ENCODE peak calls at places on chromosome 22, in ten cellular contexts. S, L, C, T, I, G, A, Z, M and N are unnamed samples.

GRCh38 chr22:33380789-33381530 is 322.8 kb upstream of the SYN3 start:
- DNase-seq in S (peak), L (no peak), C (no peak), T (no peak), I (no peak), G (no peak), A (no peak), Z (no peak), M (peak), N (no peak)

GRCh38 chr22:39699631-39700348 is 129.2 kb downstream of the CACNA1I start:
- DNase-seq in S (no peak), L (peak), C (peak), T (no peak), I (no peak), G (no peak), A (no peak), Z (no peak), M (no peak), N (no peak)

GRCh38 chr22:44051961-44052360 is 27.9 kb downstream of the PARVB start:
- DNase-seq in S (no peak), L (no peak), C (no peak), T (no peak), I (no peak), G (no peak), A (no peak), Z (no peak), M (no peak), N (no peak)

GRCh38 chr22:22420580-22420979 is 88.0 kb downstream of the ZNF280B start:
- DNase-seq in S (no peak), L (no peak), C (no peak), T (no peak), I (no peak), G (no peak), A (no peak), Z (no peak), M (no peak), N (no peak)

GRCh38 chr22:30596886-30597285 is 5.2 kb upstream of the PES1 start:
- DNase-seq in S (no peak), L (no peak), C (no peak), T (no peak), I (no peak), G (no peak), A (no peak), Z (no peak), M (no peak), N (no peak)

GRCh38 chr22:28146401-28147304 is 227.6 kb upstream of the PITPNB start:
- DNase-seq in S (peak), L (no peak), C (no peak), T (no peak), I (no peak), G (no peak), A (no peak), Z (no peak), M (no peak), N (no peak)

GRCh38 chr22:39953101-39953500 is 7.1 kb upstream of the TMA7B start:
- DNase-seq in S (no peak), L (no peak), C (no peak), T (no peak), I (no peak), G (no peak), A (no peak), Z (no peak), M (no peak), N (no peak)

GRCh38 chr22:37202001-37202555 is 10.2 kb downstream of the SSTR3 start:
- DNase-seq in S (no peak), L (no peak), C (no peak), T (no peak), I (no peak), G (no peak), A (no peak), Z (no peak), M (no peak), N (no peak)

GRCh38 chr22:20783844-20784723 is 10.2 kb downstream of the SERPIND1 start:
- DNase-seq in S (peak), L (peak), C (peak), T (peak), I (peak), G (no peak), A (no peak), Z (peak), M (peak), N (no peak)

GRCh38 chr22:45359627-45360026 is 49.9 kb downstream of the FAM118A start:
- DNase-seq in S (no peak), L (no peak), C (no peak), T (no peak), I (no peak), G (no peak), A (no peak), Z (no peak), M (no peak), N (no peak)

GRCh38 chr22:36367066-36367465 is 20.7 kb downstream of the MYH9 start:
- DNase-seq in S (no peak), L (no peak), C (no peak), T (no peak), I (no peak), G (no peak), A (no peak), Z (no peak), M (no peak), N (no peak)

GRCh38 chr22:47586038-47586437 is 823.6 kb downstream of the TBC1D22A start:
- DNase-seq in S (peak), L (no peak), C (no peak), T (no peak), I (no peak), G (no peak), A (no peak), Z (no peak), M (peak), N (no peak)

GRCh38 chr22:47209077-47209514 is 446.6 kb downstream of the TBC1D22A start:
- DNase-seq in S (peak), L (no peak), C (no peak), T (no peak), I (no peak), G (no peak), A (no peak), Z (no peak), M (no peak), N (no peak)

GRCh38 chr22:42366815-42367581 is 65.2 kb downstream of the NFAM1 start:
- DNase-seq in S (no peak), L (peak), C (no peak), T (no peak), I (no peak), G (no peak), A (peak), Z (no peak), M (no peak), N (no peak)

GRCh38 chr22:45341503-45341902 is 31.8 kb downstream of the FAM118A start:
- DNase-seq in S (no peak), L (no peak), C (no peak), T (no peak), I (no peak), G (no peak), A (no peak), Z (no peak), M (no peak), N (no peak)